ENCODE peak calls at places on chromosomes 11 and 22, in five cellular contexts. E is K562, H is SK-N-SH, N is HepG2, G is GM12878. W is an unnamed sample.
A peak's percentile ranks its signal among the peaks of the same experiment; 100 is the strongest.

GRCh38 chr11:1628506-1629325 is 859 bp upstream of the KRTAP5-5 start:
- DNase-seq in E (peak; percentile 78), H (peak; percentile 96), N (peak; percentile 21), G (no peak), W (peak; percentile 89)

GRCh38 chr11:111983187-111983986 is 41.8 kb upstream of the DLAT start:
- DNase-seq in E (peak; percentile 86), H (no peak), N (peak; percentile 91), G (no peak), W (no peak)

GRCh38 chr11:96219981-96220623 is 122.9 kb downstream of the MAML2 start:
- DNase-seq in E (no peak), H (no peak), N (peak; percentile 69), G (no peak), W (no peak)

GRCh38 chr11:77131560-77131959 is 3.5 kb downstream of the MYO7A start:
- DNase-seq in E (no peak), H (no peak), N (no peak), G (no peak), W (no peak)

GRCh38 chr11:58530236-58530635 is 22.3 kb upstream of the OR5B21 start:
- DNase-seq in E (no peak), H (no peak), N (no peak), G (no peak), W (no peak)

GRCh38 chr11:47010192-47010591 is 73.6 kb downstream of the CSTPP1 start:
- DNase-seq in E (no peak), H (no peak), N (no peak), G (no peak), W (no peak)

GRCh38 chr11:86896486-86896885 is 58.7 kb downstream of the FZD4 start:
- DNase-seq in E (no peak), H (no peak), N (no peak), G (no peak), W (no peak)

GRCh38 chr11:106956887-106957505 is 61.3 kb downstream of the GUCY1A2 start:
- DNase-seq in E (no peak), H (no peak), N (no peak), G (no peak), W (no peak)

GRCh38 chr22:42841444-42841843 is 15.6 kb downstream of the ARFGAP3 start:
- DNase-seq in E (no peak), H (no peak), N (no peak), G (no peak), W (no peak)

GRCh38 chr11:80899381-80899780 is 1458.6 kb upstream of the TENM4 start:
- DNase-seq in E (no peak), H (no peak), N (no peak), G (no peak), W (no peak)

GRCh38 chr11:117822031-117822521 is 2.5 kb downstream of the FXYD2 start:
- DNase-seq in E (peak; percentile 52), H (peak; percentile 74), N (no peak), G (no peak), W (peak; percentile 55)

GRCh38 chr11:73314121-73314948 is 6.3 kb downstream of the ARHGEF17 start:
- DNase-seq in E (peak; percentile 42), H (no peak), N (peak; percentile 95), G (no peak), W (no peak)

GRCh38 chr11:67283490-67283963 is 5.6 kb upstream of the ANKRD13D start:
- DNase-seq in E (no peak), H (no peak), N (no peak), G (no peak), W (no peak)

GRCh38 chr11:36214976-36215687 is 74.1 kb downstream of the COMMD9 start:
- DNase-seq in E (no peak), H (no peak), N (no peak), G (no peak), W (no peak)

GRCh38 chr22:19037282-19038163 is 84.7 kb downstream of the DGCR2 start:
- DNase-seq in E (no peak), H (no peak), N (no peak), G (no peak), W (no peak)

GRCh38 chr22:19036523-19037273 is 85.5 kb downstream of the DGCR2 start:
- DNase-seq in E (no peak), H (no peak), N (no peak), G (no peak), W (no peak)

GRCh38 chr22:19038164-19038546 is 84.1 kb downstream of the DGCR2 start:
- DNase-seq in E (no peak), H (no peak), N (no peak), G (no peak), W (no peak)

GRCh38 chr22:19036229-19036522 is 86.0 kb downstream of the DGCR2 start:
- DNase-seq in E (no peak), H (no peak), N (no peak), G (no peak), W (no peak)

GRCh38 chr22:19035474-19036228 is 86.6 kb downstream of the DGCR2 start:
- DNase-seq in E (peak; percentile 68), H (no peak), N (no peak), G (no peak), W (no peak)
- TF ChIP-seq FOXM1 in E (peak; percentile 21), H (no peak), N (no peak), G (no peak), W (no peak)

DNA sequence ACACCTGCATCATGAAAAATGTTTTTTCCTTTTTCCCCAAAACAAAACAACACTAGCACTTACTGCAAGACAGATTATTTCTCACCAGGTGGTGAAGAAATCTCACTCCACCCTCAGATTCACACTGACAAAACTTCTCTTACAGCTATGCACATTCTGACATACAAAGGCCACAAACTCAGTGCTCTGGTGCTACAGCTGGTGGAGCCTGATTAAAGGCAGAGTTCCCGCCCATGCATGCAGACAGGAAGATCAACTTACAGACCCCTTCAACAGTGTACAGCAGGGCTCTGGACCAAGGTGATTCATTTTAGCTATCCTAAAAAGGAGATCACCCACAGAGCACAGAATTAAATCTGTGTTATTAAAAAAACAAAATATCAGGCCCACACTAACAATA is 112.6 kb downstream of the CADM1 start:
- DNase-seq in E (no peak), H (peak; percentile 29), N (no peak), G (no peak), W (peak; percentile 22)
- TF ChIP-seq FOXM1 in E (no peak), H (no peak), N (no peak), G (no peak), W (no peak)

GRCh38 chr11:65862191-65862735 is 2.0 kb downstream of the MUS81 start:
- DNase-seq in E (no peak), H (no peak), N (no peak), G (no peak), W (no peak)

GRCh38 chr11:65861165-65861505 is 902 bp downstream of the MUS81 start:
- DNase-seq in E (no peak), H (no peak), N (no peak), G (no peak), W (peak; percentile 7)

GRCh38 chr11:65860278-65861164 is at the start of gene MUS81:
- DNase-seq in E (peak; percentile 95), H (peak; percentile 94), N (peak; percentile 97), G (peak; percentile 82), W (peak; percentile 78)

GRCh38 chr11:65862941-65863888 is 3.0 kb downstream of the MUS81 start:
- DNase-seq in E (no peak), H (no peak), N (no peak), G (no peak), W (no peak)

DNA sequence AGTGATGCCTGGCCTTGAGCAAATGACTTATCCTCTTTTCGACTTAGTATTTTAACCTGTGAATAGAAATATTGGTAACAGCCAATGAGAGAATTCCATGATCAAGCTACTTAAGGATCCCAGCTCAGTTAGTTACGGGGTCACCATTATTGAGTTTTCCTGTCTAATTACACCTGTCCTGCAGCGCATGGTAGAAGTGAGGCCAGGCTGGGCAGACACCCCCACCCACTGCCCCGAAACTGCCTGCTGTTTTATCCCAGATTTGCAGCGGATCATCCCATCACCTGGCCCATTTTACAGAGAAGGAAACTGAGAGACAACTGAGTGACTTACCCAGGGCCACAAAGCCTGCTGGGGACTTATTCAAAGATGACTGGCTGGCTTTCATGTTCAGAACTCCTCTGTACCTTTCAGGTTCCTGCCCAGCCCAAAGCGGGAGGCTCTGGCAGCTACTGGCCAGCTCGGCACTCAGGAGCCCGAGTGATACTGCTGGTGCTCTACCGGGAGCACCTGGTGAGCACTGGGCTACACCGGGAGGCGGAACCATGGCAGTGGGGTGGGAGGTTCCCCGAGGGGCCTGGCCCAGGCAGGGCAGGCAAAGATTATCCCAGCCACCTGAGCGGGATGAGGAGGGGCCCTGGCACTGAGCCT is 1.4 kb downstream of the MUS81 start:
- DNase-seq in E (no peak), H (no peak), N (no peak), G (no peak), W (no peak)
- TF ChIP-seq FOXM1 in E (no peak), H (no peak), N (no peak), G (no peak), W (no peak)

GRCh38 chr11:18065572-18065971 is 19.5 kb upstream of the TPH1 start:
- DNase-seq in E (no peak), H (no peak), N (no peak), G (no peak), W (no peak)

GRCh38 chr11:18066626-18067025 is 20.6 kb upstream of the TPH1 start:
- DNase-seq in E (no peak), H (no peak), N (no peak), G (no peak), W (no peak)

GRCh38 chr11:18063131-18063530 is 17.1 kb upstream of the TPH1 start:
- DNase-seq in E (no peak), H (no peak), N (no peak), G (no peak), W (no peak)

GRCh38 chr11:18064450-18065048 is 18.5 kb upstream of the TPH1 start:
- DNase-seq in E (no peak), H (no peak), N (no peak), G (no peak), W (no peak)

GRCh38 chr11:18064035-18064434 is 18.0 kb upstream of the TPH1 start:
- DNase-seq in E (no peak), H (no peak), N (no peak), G (no peak), W (no peak)
- TF ChIP-seq FOXM1 in E (no peak), H (no peak), N (no peak), G (no peak), W (no peak)

DNA sequence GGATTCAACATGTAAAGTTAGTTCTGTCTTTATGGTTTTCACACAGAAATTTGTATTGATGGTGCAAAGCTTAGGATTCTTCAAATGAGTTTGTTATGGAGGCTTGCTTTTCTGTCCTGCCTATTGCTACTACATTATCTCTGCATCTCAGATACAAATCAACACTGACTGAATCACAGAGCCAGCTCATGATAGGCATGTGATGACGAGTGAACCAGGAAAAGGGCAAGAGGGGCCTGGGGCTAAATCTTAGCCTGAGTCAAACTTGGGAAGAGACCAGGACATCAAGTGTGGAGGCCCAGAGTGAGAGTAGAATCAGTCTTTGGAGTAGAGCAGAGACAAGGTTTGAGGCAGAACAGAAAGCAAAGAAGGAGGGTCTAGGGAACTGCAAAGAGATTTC is 107.1 kb upstream of the CD44 start:
- DNase-seq in E (no peak), H (no peak), N (no peak), G (no peak), W (no peak)
- TF ChIP-seq FOXM1 in E (no peak), H (no peak), N (no peak), G (no peak), W (no peak)

DNA sequence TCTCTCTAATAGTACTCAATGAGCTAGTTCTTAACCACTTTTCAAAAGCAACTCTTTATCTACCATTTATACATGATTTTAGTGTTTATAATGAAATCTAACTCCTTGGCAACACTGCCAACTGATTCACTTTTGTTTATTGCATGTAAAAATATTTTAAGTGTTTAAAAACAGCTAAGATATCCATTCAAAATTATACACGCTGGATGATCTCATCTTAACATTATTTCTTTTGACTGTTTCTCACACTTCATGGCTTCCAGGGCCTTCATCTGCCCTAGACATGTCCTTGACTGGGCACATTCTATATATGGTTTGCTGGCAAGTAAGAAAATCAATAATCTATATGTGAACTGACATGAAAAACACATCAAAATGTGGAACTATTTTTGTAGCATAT is 414.6 kb upstream of the LUZP2 start:
- DNase-seq in E (no peak), H (no peak), N (no peak), G (no peak), W (no peak)
- TF ChIP-seq FOXM1 in E (no peak), H (no peak), N (no peak), G (no peak), W (no peak)